ENCODE peak calls at places on chromosomes 6 and 20, in five cellular contexts. R, T, V, B and K are unnamed samples.

GRCh38 chr6:71404145-71404966 is 115.7 kb downstream of the OGFRL1 start:
- DNase-seq in R (no peak), T (no peak), V (no peak), B (no peak), K (no peak)

GRCh38 chr6:157224178-157224956 is 99.0 kb downstream of the TMEM242 start:
- DNase-seq in R (no peak), T (no peak), V (no peak), B (no peak), K (no peak)

GRCh38 chr20:55650609-55651228 is 354.6 kb downstream of the CBLN4 start:
- DNase-seq in R (no peak), T (no peak), V (no peak), B (no peak), K (no peak)

GRCh38 chr6:5446362-5447075 is 185.2 kb downstream of the FARS2 start:
- DNase-seq in R (no peak), T (no peak), V (no peak), B (no peak), K (no peak)

GRCh38 chr6:119454694-119455093 is 105.1 kb upstream of the MAN1A1 start:
- DNase-seq in R (no peak), T (no peak), V (no peak), B (no peak), K (no peak)

GRCh38 chr6:169048806-169049205 is 204.8 kb downstream of the THBS2 start:
- DNase-seq in R (no peak), T (no peak), V (no peak), B (no peak), K (no peak)

GRCh38 chr20:21272679-21273078 is 30.5 kb upstream of the XRN2 start:
- DNase-seq in R (no peak), T (no peak), V (no peak), B (no peak), K (no peak)

GRCh38 chr20:61979701-61980635 is 85.7 kb downstream of the TAF4 start:
- DNase-seq in R (no peak), T (no peak), V (no peak), B (no peak), K (no peak)

GRCh38 chr20:11320033-11320432 is 597.7 kb upstream of the BTBD3 start:
- DNase-seq in R (no peak), T (no peak), V (no peak), B (no peak), K (no peak)

GRCh38 chr20:44218441-44218840 is 7.9 kb upstream of the OSER1 start:
- DNase-seq in R (no peak), T (no peak), V (no peak), B (no peak), K (no peak)

GRCh38 chr6:27847706-27848105 is 64.5 kb downstream of the OR2B2 start:
- DNase-seq in R (no peak), T (no peak), V (no peak), B (no peak), K (no peak)

GRCh38 chr20:39874049-39874893 is 814.8 kb downstream of the MAFB start:
- DNase-seq in R (peak), T (no peak), V (peak), B (peak), K (no peak)

GRCh38 chr6:54876365-54876764 is 29.8 kb downstream of the FAM83B start:
- DNase-seq in R (no peak), T (no peak), V (no peak), B (no peak), K (no peak)

GRCh38 chr6:108203189-108204119 is 37.6 kb downstream of the NR2E1 start:
- DNase-seq in R (no peak), T (no peak), V (no peak), B (no peak), K (peak)

GRCh38 chr6:85111481-85112001 is 338.3 kb upstream of the NT5E start:
- DNase-seq in R (no peak), T (no peak), V (no peak), B (no peak), K (no peak)